ENCODE peak calls at places on chromosomes 16 and 17, in six cellular contexts. U is esophagus squamous epithelium; Y is AG04449; G is CD4-positive, alpha-beta T cell; I is sigmoid colon; K is ascending aorta. A is an unnamed sample.
A peak's percentile ranks its signal among the peaks of the same experiment; 100 is the strongest.

GRCh38 chr17:44345497-44346026 is 460 bp downstream of the GRN start:
- DNase-seq in I (no peak), K (no peak), G (peak; percentile 47), U (no peak), Y (no peak), A (no peak)

GRCh38 chr17:251531-251930 is 70.1 kb upstream of the DOC2B start:
- DNase-seq in G (peak; percentile 27), U (no peak), I (peak; percentile 61), K (peak; percentile 39), Y (no peak), A (no peak)

GRCh38 chr17:50196036-50196435 is 5.4 kb downstream of the COL1A1 start:
- DNase-seq in K (no peak), U (no peak), Y (no peak), I (no peak), G (no peak), A (no peak)

GRCh38 chr16:19696312-19696711 is 21.7 kb downstream of the KNOP1 start:
- DNase-seq in I (peak; percentile 90), U (peak; percentile 4), K (peak; percentile 83), G (peak; percentile 74), Y (peak; percentile 65), A (peak; percentile 29)

GRCh38 chr17:63588797-63589196 is 11.9 kb upstream of the TACO1 start:
- DNase-seq in K (no peak), G (no peak), U (no peak), I (no peak), Y (no peak), A (no peak)

GRCh38 chr17:37752482-37752881 is 7.6 kb upstream of the HNF1B start:
- DNase-seq in U (no peak), G (no peak), K (no peak), Y (peak; percentile 72), I (no peak), A (no peak)

GRCh38 chr17:36674278-36674650 is 72.9 kb downstream of the MRM1 start:
- DNase-seq in K (no peak), I (no peak), Y (no peak), G (no peak), U (no peak), A (no peak)

GRCh38 chr17:40530531-40530987 is 29.1 kb upstream of the TNS4 start:
- DNase-seq in I (peak; percentile 56), U (no peak), G (peak; percentile 32), K (no peak), Y (no peak), A (no peak)

GRCh38 chr17:9538626-9539025 is 37.0 kb downstream of the STX8 start:
- DNase-seq in K (no peak), G (no peak), U (no peak), I (no peak), Y (no peak), A (no peak)

GRCh38 chr17:50542795-50543774 is 3.9 kb upstream of the SPATA20 start:
- DNase-seq in U (no peak), K (no peak), Y (no peak), G (no peak), I (no peak), A (no peak)

GRCh38 chr17:31738067-31738466 is 121.0 kb downstream of the COPRS start:
- DNase-seq in K (no peak), I (no peak), U (no peak), Y (no peak), G (no peak), A (no peak)

GRCh38 chr17:45384047-45384799 is 48.4 kb downstream of the ARHGAP27 start:
- DNase-seq in U (no peak), I (no peak), Y (no peak), G (no peak), K (no peak), A (no peak)

GRCh38 chr16:51326131-51326856 is 175.2 kb upstream of the SALL1 start:
- DNase-seq in U (no peak), G (no peak), K (no peak), I (no peak), Y (peak; percentile 23), A (no peak)

GRCh38 chr17:5943991-5944390 is 126.2 kb upstream of the WSCD1 start:
- DNase-seq in G (no peak), Y (no peak), I (no peak), U (no peak), K (no peak), A (no peak)

GRCh38 chr16:1543085-1543896 is 9.8 kb downstream of the TMEM204 start:
- DNase-seq in Y (no peak), I (peak; percentile 80), U (no peak), G (peak; percentile 45), K (peak; percentile 88), A (peak; percentile 44)

GRCh38 chr16:82753821-82754220 is 127.1 kb downstream of the CDH13 start:
- DNase-seq in I (no peak), Y (no peak), G (no peak), K (no peak), U (no peak), A (no peak)

GRCh38 chr17:10683853-10684252 is 13.5 kb downstream of the SCO1 start:
- DNase-seq in G (no peak), I (no peak), Y (no peak), U (no peak), K (no peak), A (no peak)

GRCh38 chr17:78258323-78259229 is 27.1 kb downstream of the TMEM235 start:
- DNase-seq in G (peak; percentile 82), I (no peak), K (no peak), U (no peak), Y (no peak), A (no peak)

GRCh38 chr16:81896902-81897301 is 114.4 kb downstream of the SDR42E1 start:
- DNase-seq in Y (no peak), K (no peak), U (no peak), I (peak; percentile 4), G (no peak), A (no peak)

GRCh38 chr16:56327929-56328258 is 97.5 kb downstream of the AMFR start:
- DNase-seq in G (no peak), U (no peak), I (no peak), K (no peak), Y (no peak), A (no peak)

GRCh38 chr16:67528870-67529638 is 425 bp downstream of the RIPOR1 start:
- DNase-seq in Y (no peak), G (no peak), I (no peak), K (no peak), U (no peak), A (no peak)

GRCh38 chr17:79631640-79632431 is 21.0 kb upstream of the RBFOX3 start:
- DNase-seq in I (peak; percentile 46), G (peak; percentile 12), U (no peak), Y (no peak), K (peak; percentile 37), A (no peak)

GRCh38 chr17:27457731-27458523 is 1.7 kb downstream of the KSR1 start:
- DNase-seq in I (no peak), K (no peak), Y (no peak), G (no peak), U (no peak), A (no peak)

GRCh38 chr16:4231886-4232285 is 10.0 kb downstream of the SRL start:
- DNase-seq in U (no peak), Y (no peak), K (no peak), I (no peak), G (no peak), A (no peak)

DNA sequence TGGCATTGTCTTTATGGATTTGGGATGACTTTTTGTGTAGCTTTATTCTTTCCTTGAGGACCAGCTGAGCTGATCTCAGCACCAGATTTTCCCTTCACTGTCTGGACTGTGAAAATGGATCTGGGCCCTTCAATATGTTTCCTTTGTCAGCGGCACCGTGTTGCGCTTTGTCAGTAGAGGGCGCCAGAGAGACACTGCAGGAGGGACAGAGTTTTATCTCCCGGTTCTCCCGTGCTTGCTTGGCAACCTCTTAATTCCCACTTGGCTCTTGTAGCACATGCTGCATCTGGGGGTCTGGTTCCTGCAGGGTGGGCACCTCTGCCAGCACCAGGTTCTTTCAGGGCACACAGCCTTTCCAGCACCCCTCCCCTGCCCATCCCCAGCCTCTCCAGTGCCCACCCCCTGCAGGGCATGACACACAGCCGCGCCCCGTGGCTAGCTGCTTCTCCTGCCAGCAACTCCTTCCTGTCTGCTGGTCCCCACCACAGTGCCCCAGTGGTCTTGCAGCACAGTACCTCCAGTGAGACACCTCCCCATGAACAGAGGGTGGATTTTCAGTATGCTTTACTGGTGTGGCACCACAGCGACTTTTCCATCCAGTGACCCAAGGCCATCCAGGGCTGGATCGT is 19.6 kb downstream of the OR1D5 start:
- DNase-seq in Y (no peak), K (no peak), U (no peak), I (no peak), G (no peak), A (no peak)
- TF ChIP-seq CTCF in Y (no peak), K (no peak), U (peak; percentile 52), I (no peak), G (no peak), A (no peak)

DNA sequence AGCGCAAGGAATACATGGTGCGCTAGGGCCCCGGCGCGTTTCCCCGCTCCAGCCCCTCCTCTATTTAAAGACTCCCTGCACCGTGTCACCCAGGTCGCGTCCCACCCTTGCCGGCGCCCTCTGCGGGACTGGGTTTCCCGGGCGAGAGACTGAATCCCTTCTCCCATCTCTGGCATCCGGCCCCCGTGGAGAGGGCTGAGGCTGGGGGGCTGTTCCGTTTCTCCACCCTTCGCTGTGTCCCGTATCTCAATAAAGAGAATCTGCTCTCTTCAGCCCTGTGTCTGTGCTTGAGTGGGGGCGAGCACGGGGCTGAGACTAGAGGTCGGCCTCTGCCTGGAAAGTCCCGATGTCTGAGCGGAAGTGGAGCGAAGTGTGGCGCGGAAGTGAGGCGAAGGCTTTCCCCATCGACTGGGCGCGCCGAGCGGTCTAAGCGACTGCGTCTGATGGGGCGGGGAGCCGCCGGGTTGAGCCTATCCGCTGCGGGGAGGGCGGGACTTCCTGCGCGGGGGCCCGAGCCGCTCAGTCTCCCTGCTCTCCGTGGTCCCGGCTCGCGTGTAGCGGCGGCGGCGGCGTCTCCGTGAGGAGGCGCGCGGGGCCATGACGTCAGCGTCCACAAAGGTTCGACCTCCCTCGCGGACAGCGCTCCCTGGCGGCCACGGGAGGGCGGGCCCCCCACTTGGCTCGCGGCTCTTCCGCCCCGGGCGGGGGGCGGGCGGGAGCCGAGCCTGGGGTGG is 2.0 kb downstream of the RNASEK start:
- DNase-seq in U (peak; percentile 88), K (peak; percentile 99), G (peak; percentile 97), Y (peak; percentile 73), I (peak; percentile 99), A (peak; percentile 91)
- TF ChIP-seq CTCF in U (peak; percentile 87), K (peak; percentile 61), G (peak; percentile 70), Y (peak; percentile 84), I (no peak), A (peak; percentile 88)

DNA sequence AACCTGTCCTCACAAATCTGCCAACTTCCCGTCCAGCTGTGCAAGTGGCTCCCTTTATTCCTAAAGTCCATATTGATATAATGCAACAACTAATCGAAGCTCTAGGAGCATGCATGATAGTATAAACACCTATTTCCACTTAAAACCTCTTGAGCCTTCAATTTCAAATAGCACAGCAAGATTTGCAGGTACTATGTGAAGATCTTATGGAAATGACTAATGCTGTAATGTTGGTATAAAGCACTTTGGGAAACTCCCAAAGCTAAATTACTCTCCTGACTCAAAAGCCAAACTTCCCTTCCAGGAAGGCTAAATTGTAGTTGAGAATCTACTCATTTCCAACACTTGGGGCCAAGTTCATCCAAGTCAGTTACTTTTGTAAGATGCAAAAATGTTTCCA is 287.6 kb upstream of the CDH11 start:
- DNase-seq in I (no peak), U (no peak), Y (no peak), K (no peak), G (no peak), A (no peak)
- TF ChIP-seq CTCF in I (no peak), U (no peak), Y (no peak), K (no peak), G (no peak), A (no peak)

GRCh38 chr17:69434164-69434579 is 19.7 kb downstream of the MAP2K6 start:
- DNase-seq in Y (no peak), K (no peak), G (no peak), I (no peak), U (no peak), A (no peak)
- TF ChIP-seq CTCF in Y (no peak), K (no peak), G (no peak), I (no peak), U (no peak), A (no peak)